ENCODE peak calls at places on chromosomes 1 and 21, in eight cellular contexts. M, C, L, W, B, I, K and N are unnamed samples.
A peak's percentile ranks its signal among the peaks of the same experiment; 100 is the strongest.

GRCh38 chr1:51000651-51001050 is 30.6 kb downstream of the CDKN2C start:
- DNase-seq in M (no peak), I (no peak), W (no peak), B (no peak), K (no peak), L (no peak), C (no peak), N (no peak)

GRCh38 chr21:39656209-39656608 is 43.5 kb downstream of the B3GALT5 start:
- DNase-seq in L (no peak), K (no peak), M (no peak), C (no peak), W (no peak), B (no peak), I (no peak), N (no peak)

GRCh38 chr1:64686828-64687724 is 57.8 kb upstream of the RAVER2 start:
- DNase-seq in I (peak; percentile 52), L (peak; percentile 47), W (peak; percentile 42), M (peak; percentile 16), B (peak; percentile 13), K (peak; percentile 32), C (peak; percentile 20), N (peak; percentile 40)

GRCh38 chr1:220339581-220339980 is 67.3 kb upstream of the RAB3GAP2 start:
- DNase-seq in B (no peak), C (no peak), W (no peak), L (no peak), K (no peak), M (no peak), I (no peak), N (no peak)

GRCh38 chr1:58392083-58392482 is 154.4 kb downstream of the OMA1 start:
- DNase-seq in K (no peak), L (no peak), I (no peak), C (no peak), W (no peak), B (no peak), M (no peak), N (peak; percentile 4)

GRCh38 chr21:45408271-45408791 is 3.4 kb downstream of the COL18A1 start:
- DNase-seq in C (no peak), B (no peak), W (no peak), M (no peak), I (no peak), K (no peak), L (no peak), N (no peak)

GRCh38 chr21:32772281-32773047 is 909 bp upstream of the PAXBP1 start:
- DNase-seq in I (no peak), L (no peak), C (peak; percentile 17), B (no peak), K (peak; percentile 59), M (peak; percentile 42), W (no peak), N (peak; percentile 38)

GRCh38 chr21:31279986-31280385 is 64.1 kb downstream of the TIAM1 start:
- DNase-seq in M (no peak), I (no peak), L (no peak), K (no peak), W (no peak), C (no peak), B (no peak), N (no peak)

GRCh38 chr1:207873055-207873890 is 37.7 kb downstream of the CD34 start:
- DNase-seq in K (no peak), W (no peak), I (no peak), C (no peak), B (no peak), L (no peak), M (no peak), N (peak; percentile 31)

GRCh38 chr1:243475966-243476365 is 220.1 kb downstream of the SDCCAG8 start:
- DNase-seq in W (no peak), B (no peak), M (peak; percentile 74), C (peak; percentile 61), I (no peak), L (peak; percentile 53), K (no peak), N (no peak)

GRCh38 chr1:32876341-32877210 is 5.9 kb upstream of the FNDC5 start:
- DNase-seq in B (no peak), W (no peak), K (peak; percentile 68), C (no peak), M (peak; percentile 79), L (peak; percentile 34), I (peak; percentile 44), N (peak; percentile 50)

GRCh38 chr1:24586970-24587820 is 31.3 kb downstream of the NCMAP start:
- DNase-seq in W (no peak), L (peak; percentile 50), C (peak; percentile 31), M (peak; percentile 63), K (peak; percentile 69), I (peak; percentile 38), B (peak; percentile 43), N (peak; percentile 74)

GRCh38 chr1:81562934-81563333 is 237.8 kb upstream of the ADGRL2 start:
- DNase-seq in L (no peak), C (no peak), K (no peak), B (no peak), M (no peak), I (no peak), W (no peak), N (no peak)

GRCh38 chr21:45574691-45575090 is 32.5 kb upstream of the SLC19A1 start:
- DNase-seq in B (no peak), L (no peak), M (peak; percentile 4), K (no peak), I (peak; percentile 94), C (no peak), W (no peak), N (no peak)

GRCh38 chr1:48697066-48697707 is 79.5 kb downstream of the BEND5 start:
- DNase-seq in M (peak; percentile 89), K (peak; percentile 66), I (peak; percentile 37), W (no peak), L (peak; percentile 38), C (peak; percentile 73), B (no peak), N (no peak)

GRCh38 chr1:51189421-51190073 is 46.5 kb upstream of the RNF11 start:
- DNase-seq in L (peak; percentile 33), M (peak; percentile 31), W (peak; percentile 57), C (peak; percentile 41), B (peak; percentile 16), K (peak; percentile 34), I (peak; percentile 54), N (no peak)

GRCh38 chr1:62436466-62437272 is at the start of gene USP1:
- DNase-seq in K (peak; percentile 99), C (peak; percentile 99), W (peak; percentile 99), L (peak; percentile 100), M (peak; percentile 99), I (peak; percentile 100), B (peak; percentile 97), N (peak; percentile 99)

DNA sequence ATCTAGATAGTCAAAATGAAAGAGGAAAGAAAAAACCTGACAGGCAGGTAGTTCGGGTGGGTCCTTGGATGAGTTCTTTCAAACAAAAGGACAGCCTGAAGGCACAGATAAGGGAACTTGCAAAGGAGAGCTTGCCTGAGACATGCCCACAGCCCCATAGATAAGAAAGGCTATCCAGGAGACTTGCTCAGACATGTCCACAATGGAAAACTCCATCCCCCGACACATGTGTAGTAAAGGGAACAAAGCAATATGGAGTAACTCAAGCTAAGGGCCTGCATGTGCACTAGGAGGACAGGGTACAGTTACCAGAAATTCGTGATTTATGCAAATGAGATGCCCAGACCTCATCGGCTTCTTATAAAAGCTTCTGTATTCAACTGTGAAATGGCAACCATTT is 281.5 kb downstream of the NEGR1 start:
- DNase-seq in L (no peak), W (no peak), C (no peak), I (no peak), K (no peak), B (no peak), M (peak; percentile 49), N (no peak)
- H3K27ac ChIP-seq in L (no peak overlapping the region), W (no peak overlapping the region), C (no peak overlapping the region), I (no peak overlapping the region), K (no peak overlapping the region), B (no peak overlapping the region), M (peak overlapping the region; percentile 75), N (no peak overlapping the region)

GRCh38 chr1:1880617-1881312 is 10.1 kb downstream of the GNB1 start:
- DNase-seq in W (no peak), M (no peak), I (no peak), C (no peak), B (no peak), K (no peak), L (no peak), N (no peak)

GRCh38 chr1:1879942-1880341 is 10.9 kb downstream of the GNB1 start:
- DNase-seq in C (no peak), I (no peak), M (no peak), B (no peak), K (no peak), L (no peak), W (no peak), N (no peak)

GRCh38 chr1:1877852-1878436 is 12.9 kb downstream of the GNB1 start:
- DNase-seq in K (no peak), I (no peak), W (no peak), C (no peak), B (no peak), L (no peak), M (no peak), N (no peak)

GRCh38 chr1:1883092-1883858 is 7.6 kb downstream of the GNB1 start:
- DNase-seq in W (no peak), B (no peak), M (no peak), L (no peak), K (no peak), C (no peak), I (no peak), N (no peak)

GRCh38 chr1:1881727-1882126 is 9.2 kb downstream of the GNB1 start:
- DNase-seq in B (no peak), W (no peak), I (no peak), L (no peak), K (peak; percentile 80), M (no peak), C (no peak), N (no peak)
- H3K27ac ChIP-seq in B (no peak overlapping the region), W (no peak overlapping the region), I (no peak overlapping the region), L (no peak overlapping the region), K (peak overlapping the region; percentile 65), M (peak overlapping the region; percentile 28), C (no peak overlapping the region), N (no peak overlapping the region)

GRCh38 chr1:96865731-96866684 is 144.4 kb downstream of the PTBP2 start:
- DNase-seq in I (no peak), M (no peak), L (peak; percentile 89), W (no peak), K (no peak), B (no peak), C (no peak), N (no peak)
- H3K27ac ChIP-seq in I (no peak overlapping the region), M (no peak overlapping the region), L (peak overlapping the region; percentile 74), W (no peak overlapping the region), K (no peak overlapping the region), B (no peak overlapping the region), C (no peak overlapping the region), N (no peak overlapping the region)

GRCh38 chr1:167679714-167680113 is 42.1 kb upstream of the MPZL1 start:
- DNase-seq in M (no peak), K (no peak), L (no peak), I (no peak), W (no peak), B (no peak), C (no peak), N (no peak)

GRCh38 chr1:167681024-167681423 is 40.8 kb upstream of the MPZL1 start:
- DNase-seq in L (no peak), K (no peak), C (no peak), W (no peak), I (no peak), M (no peak), B (no peak), N (no peak)

GRCh38 chr1:167683226-167683625 is 38.6 kb upstream of the MPZL1 start:
- DNase-seq in L (no peak), B (no peak), I (no peak), K (no peak), W (no peak), C (no peak), M (no peak), N (no peak)

GRCh38 chr1:167683641-167684502 is 37.9 kb upstream of the MPZL1 start:
- DNase-seq in W (no peak), M (no peak), L (peak; percentile 33), C (peak; percentile 42), I (peak; percentile 55), B (no peak), K (no peak), N (no peak)

GRCh38 chr1:167681497-167682102 is 40.2 kb upstream of the MPZL1 start:
- DNase-seq in K (no peak), I (no peak), M (no peak), C (no peak), W (no peak), B (no peak), L (no peak), N (no peak)
- H3K27ac ChIP-seq in K (no peak overlapping the region), I (no peak overlapping the region), M (no peak overlapping the region), C (no peak overlapping the region), W (no peak overlapping the region), B (no peak overlapping the region), L (no peak overlapping the region), N (peak overlapping the region; percentile 24)